ENCODE peak calls at places on chromosomes 7 and 10, in six cellular contexts. H is brain microvascular endothelial cell, D is neural progenitor cell, S is heart left ventricle, W is K562, R is stomach. Q is an unnamed sample.
A peak's percentile ranks its signal among the peaks of the same experiment; 100 is the strongest.

GRCh38 chr10:113648478-113648877 is 15.4 kb downstream of the NRAP start:
- DNase-seq in H (no peak), D (no peak), S (peak; percentile 63), W (no peak), R (no peak), Q (no peak)

GRCh38 chr10:30705086-30705624 is 75.6 kb upstream of the LYZL2 start:
- DNase-seq in D (no peak), R (no peak), H (no peak), S (no peak), W (no peak), Q (no peak)

GRCh38 chr7:69699949-69700715 is 101.9 kb downstream of the AUTS2 start:
- DNase-seq in R (no peak), D (no peak), S (no peak), W (no peak), H (no peak), Q (no peak)

GRCh38 chr7:16739863-16740622 is 13.5 kb upstream of the TSPAN13 start:
- DNase-seq in W (peak; percentile 70), R (no peak), S (peak; percentile 47), D (no peak), H (peak; percentile 96), Q (no peak)

GRCh38 chr10:1412531-1413189 is 324.7 kb downstream of the ADARB2 start:
- DNase-seq in W (no peak), S (no peak), R (peak; percentile 14), D (no peak), H (no peak), Q (no peak)

GRCh38 chr10:134205-134742 is 981 bp upstream of the ZMYND11 start:
- DNase-seq in W (no peak), R (no peak), S (no peak), H (no peak), D (peak; percentile 55), Q (no peak)

GRCh38 chr10:52332815-52333214 is 18.7 kb downstream of the DKK1 start:
- DNase-seq in W (no peak), S (no peak), H (no peak), D (no peak), R (no peak), Q (no peak)

GRCh38 chr10:58414270-58415041 is 29.2 kb downstream of the TFAM start:
- DNase-seq in R (no peak), W (no peak), S (no peak), H (peak; percentile 71), D (peak; percentile 18), Q (no peak)

GRCh38 chr7:103143865-103144264 is 5.0 kb downstream of the NAPEPLD start:
- DNase-seq in D (no peak), W (no peak), R (no peak), H (no peak), S (no peak), Q (peak; percentile 49)

GRCh38 chr7:158310924-158311713 is 276.5 kb downstream of the PTPRN2 start:
- DNase-seq in H (no peak), D (no peak), W (no peak), S (no peak), R (no peak), Q (no peak)

GRCh38 chr10:110007701-110008517 is at the start of gene ADD3:
- DNase-seq in W (peak; percentile 96), D (peak; percentile 100), H (peak; percentile 94), R (peak; percentile 93), S (peak; percentile 99), Q (peak; percentile 98)

GRCh38 chr7:94250984-94251383 is 143.7 kb upstream of the COL1A2 start:
- DNase-seq in W (no peak), D (no peak), R (no peak), S (no peak), H (no peak), Q (no peak)

GRCh38 chr10:109933984-109934565 is 10.8 kb upstream of the XPNPEP1 start:
- DNase-seq in H (no peak), S (peak; percentile 37), D (no peak), W (no peak), R (no peak), Q (peak; percentile 40)

GRCh38 chr7:46583606-46584005 is 662.5 kb upstream of the IGFBP3 start:
- DNase-seq in W (no peak), R (no peak), S (no peak), D (no peak), H (no peak), Q (no peak)

GRCh38 chr7:46577394-46577793 is 656.3 kb upstream of the IGFBP3 start:
- DNase-seq in H (no peak), S (no peak), W (no peak), D (no peak), R (no peak), Q (no peak)

GRCh38 chr7:46576950-46577349 is 655.9 kb upstream of the IGFBP3 start:
- DNase-seq in R (no peak), S (no peak), W (no peak), H (peak; percentile 30), D (no peak), Q (no peak)

GRCh38 chr7:46581276-46581675 is 660.2 kb upstream of the IGFBP3 start:
- DNase-seq in S (no peak), W (no peak), R (no peak), D (no peak), H (no peak), Q (no peak)

GRCh38 chr7:46580756-46581155 is 659.7 kb upstream of the IGFBP3 start:
- DNase-seq in W (no peak), S (no peak), R (no peak), D (no peak), H (no peak), Q (no peak)
- H3K4me3 ChIP-seq in W (no peak overlapping the region), S (no peak overlapping the region), R (no peak overlapping the region), D (no peak overlapping the region), H (no peak overlapping the region), Q (no peak overlapping the region)

DNA sequence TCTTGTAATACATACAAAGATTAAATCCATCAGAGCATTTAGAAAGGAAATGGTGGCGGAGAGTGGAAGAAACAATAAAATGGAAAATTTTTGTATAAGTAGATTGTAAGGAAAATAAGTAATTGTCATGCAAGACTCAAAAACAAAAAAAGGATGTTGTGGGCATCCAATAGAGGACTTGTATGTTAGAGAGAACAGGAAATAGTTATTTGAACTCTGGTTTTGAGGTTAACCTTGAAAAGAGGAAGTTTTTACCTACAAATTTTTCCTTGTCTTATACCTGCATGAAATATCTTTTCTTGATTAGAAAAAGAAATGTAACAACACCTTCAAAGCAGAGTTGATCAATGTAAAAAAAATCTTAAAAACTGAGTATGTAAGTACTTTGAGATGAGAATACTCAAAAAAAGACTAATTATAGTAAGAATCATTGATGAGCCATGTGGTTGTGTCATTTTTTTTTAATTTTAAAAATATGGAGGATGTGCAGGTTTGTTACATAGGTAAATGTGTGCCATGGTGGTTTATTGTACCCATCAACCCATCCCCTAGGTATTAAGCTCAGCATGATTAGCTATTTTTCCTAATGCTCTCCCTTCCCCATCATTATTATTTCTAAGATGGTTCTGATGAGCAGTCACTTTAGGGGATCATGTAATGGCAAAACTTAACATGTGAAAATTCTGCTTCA is 11.9 kb downstream of the TMEM106B start:
- DNase-seq in R (no peak), W (no peak), D (no peak), H (no peak), S (no peak), Q (no peak)
- H3K4me3 ChIP-seq in R (no peak overlapping the region), W (no peak overlapping the region), D (no peak overlapping the region), H (no peak overlapping the region), S (no peak overlapping the region), Q (no peak overlapping the region)

DNA sequence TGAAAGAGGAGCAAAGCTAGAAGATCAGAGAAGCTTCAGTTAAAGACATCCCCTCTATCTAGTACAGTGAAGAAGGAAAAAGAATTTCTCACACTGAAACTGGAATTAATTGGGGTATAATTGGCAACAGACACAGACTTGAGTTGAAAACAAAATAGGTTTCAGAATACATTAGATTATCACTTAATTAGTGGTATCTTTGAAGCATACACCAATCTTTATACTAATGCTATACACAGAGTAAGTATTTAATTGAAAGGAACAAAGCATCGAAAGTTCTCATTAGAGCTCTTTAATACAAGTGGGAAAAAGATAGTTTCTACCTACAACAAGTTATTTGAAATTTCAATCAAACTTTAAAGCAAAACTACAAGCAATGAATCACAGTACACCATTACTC is 128.2 kb downstream of the THSD7A start:
- DNase-seq in H (no peak), R (no peak), W (no peak), S (no peak), D (no peak), Q (no peak)
- H3K4me3 ChIP-seq in H (no peak overlapping the region), R (no peak overlapping the region), W (no peak overlapping the region), S (no peak overlapping the region), D (no peak overlapping the region), Q (no peak overlapping the region)

DNA sequence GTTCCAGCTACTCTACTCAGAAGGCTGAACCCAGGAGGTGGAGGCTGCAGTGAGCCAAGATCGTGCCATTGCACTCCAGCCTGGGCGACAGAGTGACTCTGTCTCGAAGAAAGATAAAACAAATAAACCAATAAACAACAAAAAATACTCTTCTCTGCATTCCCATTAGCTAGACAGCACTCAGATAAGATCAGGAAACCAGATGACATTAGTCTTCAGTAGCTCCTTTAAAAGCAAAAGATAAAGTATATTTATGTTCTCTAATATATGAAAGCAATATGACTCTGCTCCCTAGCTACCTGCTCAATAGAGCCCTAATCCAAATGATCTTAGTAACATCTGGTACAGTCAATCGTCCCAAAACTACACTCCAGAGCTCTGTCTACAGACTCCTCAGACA is 212.9 kb downstream of the ELMO1 start:
- DNase-seq in R (no peak), S (no peak), W (no peak), H (no peak), D (no peak), Q (no peak)
- H3K4me3 ChIP-seq in R (no peak overlapping the region), S (no peak overlapping the region), W (no peak overlapping the region), H (no peak overlapping the region), D (no peak overlapping the region), Q (no peak overlapping the region)

DNA sequence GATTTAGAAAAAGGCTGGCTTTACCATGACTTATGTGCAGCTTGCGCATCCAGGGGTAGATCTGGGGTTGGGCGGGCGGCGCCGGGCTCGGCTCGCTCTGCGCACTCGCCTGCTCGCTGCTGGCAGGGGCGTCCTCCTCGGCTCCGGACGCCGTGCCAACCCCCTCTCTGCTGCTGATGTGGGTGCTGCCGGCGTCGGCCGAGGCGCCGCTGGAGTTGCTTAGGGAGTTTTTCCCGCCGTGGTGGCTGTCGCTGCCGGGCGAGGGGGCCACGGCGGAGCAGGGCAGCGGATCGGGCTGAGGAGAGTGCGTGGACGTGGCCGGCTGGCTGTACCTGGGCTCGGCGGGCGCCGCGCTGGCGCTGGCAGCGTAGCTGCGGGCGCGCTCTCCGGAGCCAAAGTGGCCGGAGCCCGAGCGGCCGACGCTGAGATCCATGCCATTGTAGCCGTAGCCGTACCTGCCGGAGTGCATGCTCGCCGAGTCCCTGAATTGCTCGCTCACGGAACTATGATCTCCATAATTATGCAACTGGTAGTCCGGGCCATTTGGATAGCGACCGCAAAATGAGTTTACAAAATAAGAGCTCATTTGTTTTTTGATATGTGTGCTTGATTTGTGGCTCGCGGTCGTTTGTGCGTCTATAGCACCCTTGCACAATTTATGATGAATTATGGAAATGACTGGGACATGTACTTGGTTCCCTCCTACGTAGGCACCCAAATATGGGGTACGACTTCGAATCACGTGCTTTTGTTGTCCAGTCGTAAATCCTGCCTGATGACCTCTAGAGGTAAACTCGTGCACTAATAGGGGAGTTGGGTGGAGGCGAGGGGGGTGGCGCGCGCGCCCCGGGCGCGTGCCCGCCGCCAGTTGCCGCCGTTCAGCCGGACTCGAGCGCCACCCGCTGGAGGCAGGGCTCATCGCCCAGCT is at the start of gene HOXA5:
- DNase-seq in S (no peak), H (no peak), R (peak; percentile 45), D (peak; percentile 90), W (no peak), Q (peak; percentile 84)
- H3K4me3 ChIP-seq in S (peak within 1 kb of the TSS; percentile 52), H (peak within 1 kb of the TSS; percentile 40), R (peak within 1 kb of the TSS; percentile 64), D (peak within 1 kb of the TSS; percentile 41), W (no peak within 1 kb of the TSS), Q (peak within 1 kb of the TSS; percentile 40)

DNA sequence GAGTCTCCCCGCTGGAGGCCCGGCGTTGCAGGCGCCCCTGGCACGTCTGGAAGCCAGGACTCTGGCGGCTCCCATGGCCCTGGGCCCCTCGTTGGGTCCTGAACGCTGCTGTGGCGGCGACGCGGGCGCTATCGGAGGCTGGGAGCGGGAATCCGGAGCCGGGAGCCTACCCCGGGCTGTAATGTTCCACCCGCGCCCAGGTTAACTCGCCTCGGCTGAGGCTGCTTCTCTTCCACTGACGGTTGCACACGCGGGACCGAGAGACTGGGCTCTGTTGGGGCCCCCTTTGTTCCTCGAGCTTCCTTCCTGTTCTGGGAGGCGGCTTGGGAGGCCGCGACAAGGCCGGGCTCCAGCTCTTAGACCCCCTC is 1.3 kb upstream of the HOXA5 start:
- DNase-seq in W (no peak), S (no peak), D (no peak), H (no peak), R (no peak), Q (peak; percentile 45)
- H3K4me3 ChIP-seq in W (no peak overlapping the region), S (no peak overlapping the region), D (no peak overlapping the region), H (no peak overlapping the region), R (peak overlapping the region; percentile 64), Q (no peak overlapping the region)